ENCODE peak calls at places on chromosomes 3 and 15, in eight cellular contexts. W is fibroblast of lung, F is MM.1S, X is heart left ventricle, Z is hepatocyte, B is OCI-LY7, I is tibial nerve, T is keratinocyte. G is an unnamed sample.

GRCh38 chr3:191499307-191500125 is 38.6 kb downstream of the PYDC2 start:
- DNase-seq in W (peak; percentile 43), F (no peak), X (peak; percentile 30), Z (peak; percentile 35), B (no peak), I (no peak), T (no peak), G (no peak)

GRCh38 chr3:58009026-58009748 is 965 bp downstream of the FLNB start:
- DNase-seq in W (no peak), F (no peak), X (peak; percentile 39), Z (peak; percentile 46), B (peak; percentile 67), I (no peak), T (no peak), G (peak; percentile 25)

GRCh38 chr3:143763568-143764162 is 84.6 kb downstream of the SLC9A9 start:
- DNase-seq in W (peak; percentile 64), F (no peak), X (no peak), Z (peak; percentile 16), B (no peak), I (no peak), T (no peak), G (no peak)

GRCh38 chr3:54731697-54732445 is 196.0 kb downstream of the LRTM1 start:
- DNase-seq in W (no peak), F (no peak), X (no peak), Z (no peak), B (no peak), I (no peak), T (no peak), G (no peak)

GRCh38 chr3:123352134-123352554 is 96.7 kb downstream of the ADCY5 start:
- DNase-seq in W (no peak), F (no peak), X (peak; percentile 73), Z (no peak), B (no peak), I (no peak), T (no peak), G (no peak)

GRCh38 chr15:58724471-58724870 is 25.0 kb downstream of the ADAM10 start:
- DNase-seq in W (peak; percentile 26), F (no peak), X (no peak), Z (peak; percentile 18), B (peak; percentile 67), I (no peak), T (no peak), G (no peak)

GRCh38 chr3:134242649-134243637 is 7.7 kb downstream of the RYK start:
- DNase-seq in W (peak; percentile 92), F (no peak), X (no peak), Z (no peak), B (no peak), I (peak; percentile 18), T (peak; percentile 66), G (no peak)

GRCh38 chr15:60865507-60865906 is 363.6 kb downstream of the RORA start:
- DNase-seq in W (no peak), F (no peak), X (no peak), Z (no peak), B (no peak), I (no peak), T (peak; percentile 40), G (no peak)

GRCh38 chr15:35078221-35078915 is 6.7 kb downstream of the NANOGP8 start:
- DNase-seq in W (peak; percentile 82), F (peak; percentile 70), X (no peak), Z (peak; percentile 74), B (peak; percentile 56), I (peak; percentile 10), T (no peak), G (peak; percentile 15)

GRCh38 chr3:124714218-124714853 is 15.9 kb upstream of the UMPS start:
- DNase-seq in W (no peak), F (no peak), X (no peak), Z (no peak), B (no peak), I (no peak), T (no peak), G (no peak)

GRCh38 chr3:45406812-45407211 is 18.4 kb downstream of the LARS2 start:
- DNase-seq in W (no peak), F (no peak), X (no peak), Z (no peak), B (no peak), I (no peak), T (no peak), G (no peak)

DNA sequence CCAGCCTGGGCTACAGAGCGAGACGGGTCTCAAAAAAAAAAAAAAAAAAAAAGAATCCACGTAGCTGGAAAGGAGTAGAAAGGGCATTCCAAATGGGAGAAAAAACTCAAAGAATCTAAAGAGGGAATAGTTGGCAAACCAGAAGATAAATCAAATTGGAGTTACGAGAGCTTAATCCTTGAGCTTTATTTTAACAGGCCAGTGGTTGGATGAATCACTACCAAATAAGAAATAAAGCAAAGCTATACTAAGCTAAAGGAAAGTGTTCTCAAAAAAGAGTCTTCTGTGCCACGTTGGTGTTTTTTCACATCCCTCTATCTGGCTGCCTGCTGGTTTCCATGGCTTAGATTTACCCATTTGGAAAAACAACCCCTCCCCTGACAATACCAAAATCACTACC is 14.0 kb downstream of the VGLL4 start:
- DNase-seq in W (peak; percentile 49), F (no peak), X (no peak), Z (no peak), B (no peak), I (no peak), T (no peak), G (no peak)
- H3K4me1 ChIP-seq in W (no peaks in the 10 kb centered on the region), F (no peaks in the 10 kb centered on the region), X (peaks cover 13% of the 10 kb centered on the region), Z (peaks cover 26% of the 10 kb centered on the region), B (peaks cover 8% of the 10 kb centered on the region), I (peaks cover 93% of the 10 kb centered on the region), T (no peaks in the 10 kb centered on the region), G (peaks cover 39% of the 10 kb centered on the region)

GRCh38 chr3:168077091-168077490 is 18.6 kb downstream of the GOLIM4 start:
- DNase-seq in W (no peak), F (no peak), X (no peak), Z (no peak), B (no peak), I (no peak), T (no peak), G (no peak)

GRCh38 chr3:168073842-168074311 is 21.8 kb downstream of the GOLIM4 start:
- DNase-seq in W (no peak), F (no peak), X (no peak), Z (no peak), B (peak; percentile 36), I (no peak), T (no peak), G (no peak)

GRCh38 chr3:168066882-168067281 is 28.8 kb downstream of the GOLIM4 start:
- DNase-seq in W (no peak), F (no peak), X (no peak), Z (no peak), B (no peak), I (no peak), T (no peak), G (no peak)

GRCh38 chr3:168065569-168065968 is 30.2 kb downstream of the GOLIM4 start:
- DNase-seq in W (no peak), F (no peak), X (no peak), Z (no peak), B (no peak), I (no peak), T (no peak), G (no peak)

DNA sequence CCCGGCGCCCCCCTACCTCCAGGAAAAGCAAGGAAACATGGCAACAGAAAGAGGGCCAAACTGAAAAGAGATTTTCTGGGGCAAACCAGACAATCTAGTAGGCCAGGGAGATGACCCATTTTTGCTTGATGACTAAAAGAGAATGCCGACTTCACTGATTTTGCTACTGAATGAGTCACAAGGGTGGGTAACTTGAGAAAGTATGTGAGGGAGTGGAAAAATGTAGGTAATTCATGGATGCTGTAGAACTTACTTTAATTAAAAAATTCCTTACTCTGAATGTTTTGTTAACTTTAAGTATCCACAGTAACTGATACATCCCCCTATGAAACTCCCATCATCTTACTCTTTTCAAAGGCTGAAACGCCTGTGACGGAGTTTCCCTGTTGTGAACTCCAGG is 24.2 kb downstream of the GOLIM4 start:
- DNase-seq in W (peak; percentile 55), F (no peak), X (no peak), Z (no peak), B (no peak), I (no peak), T (peak; percentile 59), G (no peak)
- H3K27ac ChIP-seq in W (peak overlapping the region; percentile 82), F (no peak overlapping the region), X (no peak overlapping the region), Z (peak overlapping the region; percentile 31), B (no peak overlapping the region), I (peak overlapping the region; percentile 20), T (peak overlapping the region; percentile 80), G (no peak overlapping the region)

GRCh38 chr3:62374375-62374876 is 1.1 kb upstream of the FEZF2 start:
- DNase-seq in W (peak; percentile 45), F (no peak), X (no peak), Z (no peak), B (no peak), I (no peak), T (no peak), G (no peak)

GRCh38 chr3:62372621-62373041 is 719 bp downstream of the FEZF2 start:
- DNase-seq in W (no peak), F (no peak), X (no peak), Z (no peak), B (no peak), I (no peak), T (no peak), G (no peak)

GRCh38 chr3:62373714-62374333 is 474 bp upstream of the FEZF2 start:
- DNase-seq in W (no peak), F (no peak), X (no peak), Z (no peak), B (no peak), I (no peak), T (no peak), G (no peak)

GRCh38 chr3:62371735-62372591 is 1.4 kb downstream of the FEZF2 start:
- DNase-seq in W (no peak), F (no peak), X (no peak), Z (no peak), B (no peak), I (no peak), T (no peak), G (no peak)

GRCh38 chr3:62373215-62373614 is at the start of gene FEZF2:
- DNase-seq in W (no peak), F (no peak), X (no peak), Z (no peak), B (no peak), I (no peak), T (no peak), G (no peak)
- H3K9me3 ChIP-seq in W (no peaks in the 10 kb centered on the region), F (no peaks in the 10 kb centered on the region), X (no peaks in the 10 kb centered on the region), Z (no peaks in the 10 kb centered on the region), B (no peaks in the 10 kb centered on the region), I (no peaks in the 10 kb centered on the region), T (no peaks in the 10 kb centered on the region), G (no peaks in the 10 kb centered on the region)

DNA sequence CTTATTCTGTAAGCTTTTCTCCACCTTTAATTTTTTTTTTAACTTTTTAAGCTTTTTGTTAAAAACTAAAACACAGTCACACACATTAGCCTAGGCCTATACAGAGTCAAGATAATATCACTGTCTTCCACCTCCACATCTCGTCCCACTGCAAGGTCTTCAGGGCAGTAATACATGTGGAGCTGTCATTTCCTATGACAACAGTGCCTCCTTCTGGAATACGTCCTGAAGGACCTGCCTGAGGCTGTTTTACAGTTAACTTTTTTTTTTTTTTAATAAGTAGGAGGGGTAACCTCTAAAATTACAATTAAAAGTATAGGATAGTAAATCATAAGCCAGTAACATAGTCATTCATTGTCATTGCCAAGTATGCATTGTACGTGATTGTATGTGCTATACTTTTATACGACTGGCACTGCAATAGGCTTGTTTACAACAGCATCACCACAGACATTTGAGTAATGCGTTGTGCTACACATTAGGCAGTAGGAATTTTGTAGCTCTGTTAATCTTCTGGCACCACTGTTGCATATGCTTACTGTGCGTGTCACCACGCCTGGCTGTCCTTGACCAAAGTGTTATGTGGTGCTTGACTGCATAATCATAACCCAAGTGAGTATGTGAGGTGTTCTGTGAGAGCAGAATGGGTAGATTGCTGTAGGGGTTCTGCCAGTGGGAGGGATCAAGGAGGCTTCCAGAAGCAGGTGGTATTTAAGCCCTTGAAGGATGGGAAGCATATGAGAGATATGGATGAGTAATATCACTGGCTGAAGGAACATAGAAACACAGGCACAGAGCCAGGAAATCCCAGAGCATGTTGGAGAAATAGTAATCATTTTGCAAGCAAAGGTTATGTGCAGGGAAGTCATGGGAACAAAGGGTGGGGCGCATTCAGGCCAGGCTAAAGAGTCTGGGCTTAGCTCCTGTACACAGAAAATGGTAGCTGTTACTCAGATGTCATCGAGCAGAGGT is 18.3 kb downstream of the FBXO22 start:
- DNase-seq in W (peak; percentile 92), F (no peak), X (no peak), Z (peak; percentile 74), B (peak; percentile 52), I (peak; percentile 74), T (peak; percentile 33), G (peak; percentile 31)
- H3K4me1 ChIP-seq in W (peaks cover 7% of the 10 kb centered on the region), F (peaks cover 8% of the 10 kb centered on the region), X (peaks cover 3% of the 10 kb centered on the region), Z (no peaks in the 10 kb centered on the region), B (no peaks in the 10 kb centered on the region), I (peaks cover 22% of the 10 kb centered on the region), T (peaks cover 28% of the 10 kb centered on the region), G (no peaks in the 10 kb centered on the region)

G was measured in CD4-positive, alpha-beta memory T cell.